ENCODE peak calls at places on chromosome 4, in six cellular contexts. H, Q, N, I, V and R are unnamed samples.

GRCh38 chr4:51909236-51909703 is 66.3 kb downstream of the DCUN1D4 start:
- DNase-seq in N (no peak), V (no peak), H (no peak), I (peak), Q (no peak), R (no peak)

GRCh38 chr4:37653601-37654000 is 32.6 kb downstream of the RELL1 start:
- DNase-seq in Q (no peak), V (no peak), N (no peak), H (no peak), I (no peak), R (no peak)

GRCh38 chr4:176156656-176157055 is 38.7 kb downstream of the SPATA4 start:
- DNase-seq in I (no peak), N (no peak), H (no peak), Q (peak), V (no peak), R (no peak)

GRCh38 chr4:53558061-53558801 is 33.1 kb downstream of the LNX1 start:
- DNase-seq in Q (peak), I (no peak), V (no peak), N (no peak), H (no peak), R (no peak)

GRCh38 chr4:164701665-164702064 is 52.3 kb upstream of the SMIM31 start:
- DNase-seq in H (no peak), N (peak), V (peak), Q (no peak), I (no peak), R (no peak)

GRCh38 chr4:14379148-14379547 is 623.1 kb upstream of the CPEB2 start:
- DNase-seq in I (no peak), Q (no peak), H (no peak), V (no peak), N (no peak), R (no peak)

GRCh38 chr4:168059251-168059650 is 33.1 kb upstream of the ANXA10 start:
- DNase-seq in N (no peak), Q (no peak), I (no peak), H (no peak), V (no peak), R (no peak)

GRCh38 chr4:23737571-23737970 is 152.3 kb downstream of the PPARGC1A start:
- DNase-seq in I (no peak), Q (no peak), N (no peak), V (no peak), H (no peak), R (no peak)

GRCh38 chr4:88880501-88881226 is 176.3 kb downstream of the FAM13A start:
- DNase-seq in H (no peak), N (no peak), I (no peak), Q (no peak), V (no peak), R (no peak)

GRCh38 chr4:116849620-116850019 is 235.8 kb downstream of the TRAM1L1 start:
- DNase-seq in I (no peak), Q (no peak), N (no peak), H (no peak), V (no peak), R (no peak)

GRCh38 chr4:53321988-53322289 is 43.9 kb downstream of the SCFD2 start:
- DNase-seq in V (no peak), I (no peak), H (no peak), Q (no peak), N (no peak), R (no peak)

GRCh38 chr4:65381648-65382047 is 288.6 kb downstream of the EPHA5 start:
- DNase-seq in N (no peak), V (no peak), I (no peak), Q (no peak), H (no peak), R (no peak)

GRCh38 chr4:37601527-37601926 is 84.6 kb downstream of the RELL1 start:
- DNase-seq in I (peak), Q (no peak), N (no peak), V (no peak), H (no peak), R (no peak)

GRCh38 chr4:132180020-132180427 is 969.1 kb upstream of the PCDH10 start:
- DNase-seq in N (no peak), V (no peak), H (no peak), Q (no peak), I (no peak), R (no peak)

GRCh38 chr4:48913346-48913745 is 6.8 kb upstream of the OCIAD2 start:
- DNase-seq in N (no peak), V (no peak), I (no peak), H (no peak), Q (no peak), R (no peak)

GRCh38 chr4:58749206-58749605 is 1639.0 kb upstream of the IGFBP7 start:
- DNase-seq in N (no peak), Q (no peak), H (no peak), V (no peak), I (peak), R (no peak)

GRCh38 chr4:108337923-108338322 is 169.2 kb upstream of the LEF1 start:
- DNase-seq in H (no peak), I (no peak), N (no peak), V (no peak), Q (no peak), R (no peak)

GRCh38 chr4:113699772-113700171 is 61.8 kb downstream of the CAMK2D start:
- DNase-seq in N (no peak), V (no peak), H (no peak), Q (no peak), I (no peak), R (no peak)

GRCh38 chr4:2066011-2066551 is 7.0 kb downstream of the NAT8L start:
- DNase-seq in V (peak), I (no peak), N (no peak), H (no peak), Q (no peak), R (no peak)

GRCh38 chr4:142413516-142413915 is 432.6 kb downstream of the INPP4B start:
- DNase-seq in N (no peak), H (no peak), I (no peak), V (no peak), Q (no peak), R (no peak)

GRCh38 chr4:142660728-142661127 is 185.4 kb downstream of the INPP4B start:
- DNase-seq in N (no peak), V (no peak), H (no peak), I (no peak), Q (no peak), R (no peak)

GRCh38 chr4:142778430-142778829 is 67.7 kb downstream of the INPP4B start:
- DNase-seq in H (no peak), Q (no peak), I (no peak), N (no peak), V (no peak), R (no peak)

GRCh38 chr4:6851962-6852361 is 57.7 kb upstream of the TBC1D14 start:
- DNase-seq in N (no peak), H (no peak), I (no peak), Q (no peak), V (no peak), R (no peak)

GRCh38 chr4:6005175-6005574 is 13.1 kb downstream of the C4orf50 start:
- DNase-seq in V (no peak), H (no peak), Q (no peak), N (no peak), I (no peak), R (no peak)

GRCh38 chr4:119300388-119301131 is 21.4 kb downstream of the FABP2 start:
- DNase-seq in Q (peak), H (peak), V (peak), N (peak), I (peak), R (peak)

GRCh38 chr4:75995727-75996126 is 5.0 kb upstream of the SDAD1 start:
- DNase-seq in I (no peak), V (peak), N (peak), Q (no peak), H (no peak), R (no peak)

GRCh38 chr4:8192748-8193738 is 6.0 kb upstream of the SH3TC1 start:
- DNase-seq in Q (peak), V (peak), N (peak), H (no peak), I (peak), R (no peak)

GRCh38 chr4:173526724-173527102 is 3.3 kb downstream of the HAND2 start:
- DNase-seq in I (no peak), N (peak), Q (no peak), H (no peak), V (peak), R (no peak)

GRCh38 chr4:71400788-71401187 is 62.0 kb downstream of the SLC4A4 start:
- DNase-seq in H (no peak), N (no peak), Q (no peak), I (no peak), V (no peak), R (no peak)

GRCh38 chr4:101621120-101621519 is 169.4 kb upstream of the BANK1 start:
- DNase-seq in I (no peak), N (no peak), Q (no peak), V (no peak), H (no peak), R (no peak)

GRCh38 chr4:76001760-76002159 is 5.5 kb downstream of the CXCL9 start:
- DNase-seq in N (no peak), Q (no peak), V (no peak), H (no peak), I (no peak), R (no peak)

GRCh38 chr4:119493419-119493818 is 135.2 kb downstream of the PDE5A start:
- DNase-seq in H (no peak), V (no peak), Q (no peak), I (no peak), N (no peak), R (no peak)

GRCh38 chr4:45347056-45347455 is 620.7 kb upstream of the GNPDA2 start:
- DNase-seq in I (no peak), H (no peak), Q (no peak), V (no peak), N (no peak), R (no peak)

GRCh38 chr4:107755841-107756356 is 35.9 kb upstream of the PAPSS1 start:
- DNase-seq in H (no peak), V (no peak), Q (no peak), N (no peak), I (no peak), R (no peak)

GRCh38 chr4:1792832-1793495 is at the start of gene FGFR3:
- DNase-seq in H (no peak), I (peak), N (peak), V (peak), Q (no peak), R (no peak)

GRCh38 chr4:150229538-150229937 is 151.3 kb downstream of the DCLK2 start:
- DNase-seq in Q (no peak), H (no peak), I (no peak), N (no peak), V (no peak), R (no peak)

GRCh38 chr4:184007891-184008290 is 102.8 kb downstream of the STOX2 start:
- DNase-seq in I (no peak), H (no peak), Q (no peak), N (no peak), V (no peak), R (no peak)

GRCh38 chr4:27178066-27178465 is 317.4 kb downstream of the STIM2 start:
- DNase-seq in N (no peak), V (no peak), I (no peak), Q (no peak), H (no peak), R (no peak)

GRCh38 chr4:142563682-142564291 is 282.3 kb downstream of the INPP4B start:
- DNase-seq in H (no peak), Q (no peak), I (no peak), N (no peak), V (no peak), R (no peak)

GRCh38 chr4:112185740-112186670 is 40.8 kb downstream of the FAM241A start:
- DNase-seq in I (no peak), Q (no peak), N (no peak), V (no peak), H (no peak), R (no peak)

GRCh38 chr4:112185334-112185733 is 40.1 kb downstream of the FAM241A start:
- DNase-seq in Q (no peak), N (no peak), I (no peak), H (no peak), V (no peak), R (no peak)

GRCh38 chr4:112190684-112191083 is 40.9 kb upstream of the AP1AR start:
- DNase-seq in H (no peak), Q (no peak), V (no peak), I (no peak), N (no peak), R (no peak)

GRCh38 chr4:112184438-112184837 is 39.2 kb downstream of the FAM241A start:
- DNase-seq in I (no peak), Q (no peak), H (no peak), V (no peak), N (no peak), R (no peak)

DNA sequence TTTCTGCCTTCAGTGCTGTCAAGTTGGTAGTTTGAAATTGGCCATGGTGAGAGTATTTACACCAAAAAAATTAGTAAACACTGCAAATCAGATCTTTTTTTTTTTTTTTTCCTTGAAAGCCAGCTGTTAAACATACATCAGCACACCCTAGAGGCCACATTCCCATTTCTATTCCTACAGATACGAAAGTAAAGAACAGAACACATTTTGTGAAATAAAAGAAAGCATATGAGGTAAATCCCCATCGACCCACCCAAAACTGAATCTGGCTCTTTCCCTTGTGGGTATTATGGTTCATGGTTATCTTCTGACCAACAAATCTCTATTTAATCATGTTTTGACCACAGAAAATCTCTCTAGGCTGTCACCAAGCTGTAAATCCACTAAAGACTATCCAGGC is 41.8 kb upstream of the AP1AR start:
- DNase-seq in Q (no peak), N (no peak), H (no peak), V (no peak), I (no peak), R (no peak)
- TF ChIP-seq CTCF in Q (peak), N (no peak), H (no peak), V (no peak), I (no peak), R (peak)

DNA sequence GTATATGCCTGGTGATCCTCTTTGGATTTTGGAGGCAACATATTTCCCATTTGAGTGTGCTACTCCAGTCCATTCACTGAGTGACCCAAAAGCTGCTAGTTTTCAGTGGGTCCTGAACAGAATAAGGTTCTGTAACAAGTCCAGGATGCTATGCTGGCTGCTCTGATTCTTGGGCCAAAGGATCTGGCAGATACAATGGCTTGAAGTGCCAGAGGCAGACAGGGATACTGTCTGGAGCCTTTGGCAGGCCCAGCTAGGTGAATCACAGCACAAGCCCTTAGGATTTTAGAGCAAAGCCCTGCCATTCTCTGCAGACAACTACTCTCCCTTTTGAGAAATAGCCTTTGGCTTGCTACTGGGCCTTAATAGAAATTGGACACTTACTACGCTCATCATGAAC is 40.6 kb downstream of the DCHS2 start:
- DNase-seq in Q (no peak), N (no peak), H (no peak), V (no peak), I (no peak), R (no peak)
- TF ChIP-seq CTCF in Q (no peak), N (no peak), H (no peak), V (no peak), I (no peak), R (no peak)

GRCh38 chr4:185018834-185019450 is 652 bp downstream of the HELT start:
- DNase-seq in H (no peak), N (no peak), V (no peak), I (no peak), Q (no peak), R (no peak)
- TF ChIP-seq CTCF in H (no peak), N (no peak), V (no peak), I (no peak), Q (no peak), R (no peak)

DNA sequence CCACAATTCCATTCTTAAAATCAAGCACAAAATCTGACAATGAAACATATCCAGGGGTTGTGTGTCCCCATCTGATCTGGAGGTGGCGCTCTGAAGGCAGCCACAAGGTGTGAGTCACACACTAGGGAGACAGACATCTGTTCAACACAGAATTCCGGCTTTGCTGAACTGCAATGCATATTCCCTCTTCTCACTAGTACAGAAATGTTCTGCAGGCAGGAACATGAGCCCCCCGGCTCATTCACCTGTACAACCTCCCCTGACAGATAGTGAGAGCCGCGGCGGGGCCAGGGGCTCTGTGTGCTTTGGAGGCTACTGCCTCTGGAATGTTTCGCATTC is 41.9 kb downstream of the WDR1 start:
- DNase-seq in Q (no peak), N (peak), H (no peak), I (no peak), V (no peak), R (no peak)
- TF ChIP-seq CTCF in Q (peak), N (peak), H (no peak), I (no peak), V (peak), R (peak)

DNA sequence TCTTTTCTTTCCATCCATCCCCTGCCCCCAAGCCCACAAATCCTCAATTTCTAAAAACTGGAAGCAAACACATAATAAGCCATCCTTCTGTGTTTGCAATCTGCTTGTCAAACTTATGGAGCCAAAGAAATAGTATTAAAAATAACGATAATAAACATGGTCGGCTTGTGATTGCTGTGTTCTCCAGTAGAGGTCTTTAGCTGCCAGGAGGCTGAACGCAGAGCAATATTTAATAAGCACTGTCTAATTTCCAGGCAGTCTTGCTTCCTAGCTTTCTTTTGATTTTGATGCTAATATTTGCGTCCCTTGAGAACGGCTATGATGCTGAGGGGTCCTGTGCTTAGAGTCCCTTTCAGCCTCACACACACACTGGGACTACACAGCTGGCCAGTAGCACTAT is 3.2 kb upstream of the HELT start:
- DNase-seq in H (no peak), Q (no peak), I (no peak), V (no peak), N (no peak), R (no peak)
- TF ChIP-seq CTCF in H (no peak), Q (no peak), I (no peak), V (no peak), N (no peak), R (no peak)

GRCh38 chr4:761086-761485 is 55.5 kb downstream of the PCGF3 start:
- DNase-seq in H (no peak), I (no peak), N (no peak), V (no peak), Q (peak), R (no peak)

GRCh38 chr4:763922-764321 is 58.3 kb downstream of the PCGF3 start:
- DNase-seq in Q (peak), H (no peak), I (no peak), V (no peak), N (no peak), R (no peak)

GRCh38 chr4:763191-763810 is 57.7 kb downstream of the PCGF3 start:
- DNase-seq in N (no peak), Q (peak), H (no peak), V (no peak), I (no peak), R (no peak)

GRCh38 chr4:761739-762138 is 56.1 kb downstream of the PCGF3 start:
- DNase-seq in V (no peak), I (no peak), Q (peak), N (no peak), H (no peak), R (no peak)

GRCh38 chr4:762211-763190 is 56.9 kb downstream of the PCGF3 start:
- DNase-seq in I (no peak), N (no peak), H (no peak), Q (peak), V (no peak), R (no peak)
- TF ChIP-seq CTCF in I (peak), N (no peak), H (no peak), Q (no peak), V (peak), R (peak)

DNA sequence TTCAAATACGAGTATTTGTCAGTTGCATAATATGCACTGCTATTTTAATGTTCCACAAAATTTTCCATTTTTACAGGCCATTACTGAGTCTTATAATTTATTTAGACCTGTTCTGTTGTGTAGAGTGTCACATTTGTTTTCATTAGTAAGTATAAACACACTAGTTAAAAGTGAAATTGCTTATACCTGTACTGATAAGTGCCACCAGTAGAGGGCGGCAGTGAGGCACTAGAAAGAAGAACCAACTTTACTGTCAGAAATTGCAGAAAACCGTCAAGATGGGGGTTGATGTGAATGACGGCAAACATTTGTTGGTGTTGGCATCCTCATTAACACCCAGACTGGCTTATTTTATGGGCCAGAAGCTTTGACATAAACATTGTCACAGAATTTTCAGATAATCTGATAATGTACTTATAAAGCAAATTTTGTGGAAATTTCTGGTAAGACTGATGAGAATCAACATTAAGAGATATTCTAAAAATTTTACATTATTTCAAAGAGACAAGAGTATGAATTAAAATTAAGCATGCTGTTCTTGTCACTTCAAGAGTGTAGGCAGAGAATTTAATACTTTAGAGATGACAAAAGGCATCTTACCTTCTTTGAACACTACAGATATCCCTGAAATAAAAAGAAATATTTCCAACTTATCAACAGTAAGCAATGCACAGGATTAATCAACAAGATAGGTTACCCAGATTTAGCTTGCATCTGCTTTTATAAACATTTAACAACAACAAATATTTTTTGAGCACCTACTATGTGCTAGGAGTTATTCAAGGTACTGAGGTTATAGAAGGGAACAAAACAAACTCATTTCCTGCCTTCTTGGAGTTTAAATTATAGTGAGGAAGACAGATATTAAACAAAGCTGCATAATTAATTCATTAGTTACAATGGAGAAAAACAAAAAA is 24.9 kb downstream of the ALPK1 start:
- DNase-seq in I (peak), N (peak), H (peak), V (peak), Q (peak), R (no peak)
- TF ChIP-seq CTCF in I (peak), N (peak), H (peak), V (peak), Q (peak), R (peak)